ENCODE peak calls at places on chromosomes 3 and 15, in seven cellular contexts. K, W, M, B, H, P and I are unnamed samples.

GRCh38 chr3:30131171-30131570 is 475.2 kb upstream of the TGFBR2 start:
- DNase-seq in M (no peak), B (no peak), P (no peak), H (no peak), K (no peak), W (no peak), I (no peak)

GRCh38 chr3:171874879-171875278 is 31.7 kb downstream of the TMEM212 start:
- DNase-seq in K (no peak), P (no peak), W (no peak), M (no peak), H (no peak), B (no peak), I (no peak)

GRCh38 chr3:152656207-152657001 is 178.5 kb upstream of the P2RY1 start:
- DNase-seq in M (no peak), B (no peak), K (no peak), W (no peak), P (peak), H (no peak), I (peak)

GRCh38 chr3:72960812-72961518 is 35.6 kb upstream of the PPP4R2 start:
- DNase-seq in B (no peak), W (no peak), M (peak), K (no peak), H (no peak), P (no peak), I (no peak)

GRCh38 chr15:37107071-37107753 is 6.9 kb upstream of the MEIS2 start:
- DNase-seq in P (peak), K (no peak), W (no peak), M (no peak), B (no peak), H (no peak), I (no peak)

GRCh38 chr3:69370945-69371301 is 15.0 kb downstream of the FRMD4B start:
- DNase-seq in P (no peak), H (no peak), W (no peak), B (no peak), M (no peak), K (no peak), I (no peak)

GRCh38 chr3:18645603-18646002 is 220.5 kb upstream of the SATB1 start:
- DNase-seq in W (no peak), H (no peak), B (no peak), K (no peak), P (no peak), M (no peak), I (no peak)

GRCh38 chr15:101781927-101782326 is 21.4 kb upstream of the OR4F6 start:
- DNase-seq in M (no peak), H (no peak), K (no peak), W (no peak), B (peak), P (no peak), I (peak)

GRCh38 chr3:106119691-106120090 is 250.9 kb upstream of the CBLB start:
- DNase-seq in K (no peak), M (no peak), P (no peak), B (no peak), H (no peak), W (no peak), I (no peak)

GRCh38 chr15:29933043-29933442 is 110.8 kb upstream of the TJP1 start:
- DNase-seq in W (no peak), B (no peak), P (no peak), H (no peak), K (no peak), M (no peak), I (no peak)

GRCh38 chr3:49718419-49719213 is 868 bp downstream of the AMIGO3 start:
- DNase-seq in B (no peak), W (peak), H (no peak), P (no peak), M (no peak), K (no peak), I (no peak)

GRCh38 chr3:76122007-76122406 is 336.7 kb upstream of the ZNF717 start:
- DNase-seq in W (no peak), M (no peak), H (no peak), P (no peak), B (no peak), K (no peak), I (no peak)

GRCh38 chr3:196122021-196122687 is 40.3 kb upstream of the TFRC start:
- DNase-seq in W (no peak), H (no peak), M (peak), P (no peak), B (peak), K (no peak), I (no peak)

GRCh38 chr3:136949708-136950107 is 8.1 kb upstream of the IL20RB start:
- DNase-seq in P (no peak), H (no peak), B (no peak), W (no peak), K (no peak), M (no peak), I (no peak)

GRCh38 chr3:212432-212831 is 15.9 kb downstream of the CHL1 start:
- DNase-seq in W (no peak), P (no peak), K (no peak), M (no peak), H (peak), B (no peak), I (no peak)
- TF ChIP-seq JUND in W (no peak), P (no peak), K (no peak), M (no peak), H (no peak), B (no peak), I (no peak)

DNA sequence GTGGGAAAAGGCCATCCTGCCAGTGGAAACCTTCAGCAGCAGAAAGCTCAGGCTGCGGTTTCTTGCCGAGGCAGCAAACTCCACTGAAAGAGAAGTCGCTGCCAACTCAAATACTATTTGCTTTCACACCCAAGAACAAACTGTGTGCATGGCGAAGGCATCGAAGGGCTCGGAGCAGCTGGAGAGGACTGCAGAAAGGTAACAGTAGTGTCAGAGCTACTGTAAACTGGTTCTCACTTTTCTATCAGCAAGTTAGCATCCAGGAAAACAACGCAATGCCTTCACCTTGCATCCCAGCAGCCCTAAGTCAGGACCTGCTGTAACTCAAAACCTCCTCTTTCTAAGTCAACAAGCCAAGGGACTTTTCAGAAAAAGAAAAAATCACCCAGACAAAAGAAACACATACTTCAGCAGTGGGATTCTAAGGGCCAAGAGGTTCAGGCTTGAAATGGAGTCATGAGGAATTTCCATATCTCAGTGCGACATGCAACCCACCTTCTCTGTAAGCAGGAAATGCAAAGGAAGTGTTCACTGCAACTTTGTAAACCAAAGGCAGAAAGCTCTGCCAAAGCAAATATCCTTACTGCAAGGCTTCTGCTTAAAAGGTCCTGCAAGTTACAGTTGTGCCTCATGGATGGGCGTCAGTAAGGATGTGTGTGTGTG is 193.5 kb downstream of the FOXP1 start:
- DNase-seq in M (peak), P (no peak), K (no peak), H (no peak), B (no peak), W (no peak), I (peak)
- TF ChIP-seq JUND in M (no peak), P (no peak), K (no peak), H (no peak), B (no peak), W (no peak), I (no peak)

GRCh38 chr3:187943677-187944390 is 198.6 kb upstream of the BCL6 start:
- DNase-seq in B (no peak), W (no peak), P (no peak), M (peak), K (no peak), H (no peak), I (no peak)
- TF ChIP-seq JUND in B (no peak), W (no peak), P (no peak), M (no peak), K (no peak), H (no peak), I (no peak)

DNA sequence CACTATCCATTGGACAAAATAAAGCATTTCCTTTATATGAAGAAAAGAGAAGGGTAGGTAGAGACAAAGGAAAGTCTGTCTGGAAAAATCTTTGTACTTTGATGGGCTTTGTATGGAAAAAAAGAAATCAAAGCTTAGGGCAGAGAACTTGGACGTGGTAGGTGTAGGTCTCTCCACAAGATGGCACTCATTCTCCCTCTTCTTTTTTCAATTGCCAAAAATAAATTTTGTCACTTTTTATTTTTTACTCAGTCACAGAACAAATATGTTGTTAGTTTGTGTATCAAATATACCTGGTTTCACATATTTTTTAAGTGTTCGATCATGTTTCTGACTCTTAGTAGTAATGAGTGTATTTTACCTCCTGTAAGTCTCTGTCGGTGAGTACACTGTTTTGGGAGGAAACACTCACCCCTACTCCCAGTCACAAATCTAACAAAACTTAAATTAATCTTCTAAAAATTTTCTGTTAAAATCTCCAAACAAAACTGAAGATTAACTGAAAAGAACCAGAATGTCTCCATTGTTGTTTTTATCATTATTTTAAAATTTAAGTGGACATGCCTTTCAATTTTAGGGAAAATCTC is 415.8 kb upstream of the GOLIM4 start:
- DNase-seq in H (no peak), W (no peak), B (no peak), P (peak), M (no peak), K (no peak), I (no peak)
- TF ChIP-seq JUND in H (no peak), W (no peak), B (no peak), P (no peak), M (no peak), K (no peak), I (no peak)

DNA sequence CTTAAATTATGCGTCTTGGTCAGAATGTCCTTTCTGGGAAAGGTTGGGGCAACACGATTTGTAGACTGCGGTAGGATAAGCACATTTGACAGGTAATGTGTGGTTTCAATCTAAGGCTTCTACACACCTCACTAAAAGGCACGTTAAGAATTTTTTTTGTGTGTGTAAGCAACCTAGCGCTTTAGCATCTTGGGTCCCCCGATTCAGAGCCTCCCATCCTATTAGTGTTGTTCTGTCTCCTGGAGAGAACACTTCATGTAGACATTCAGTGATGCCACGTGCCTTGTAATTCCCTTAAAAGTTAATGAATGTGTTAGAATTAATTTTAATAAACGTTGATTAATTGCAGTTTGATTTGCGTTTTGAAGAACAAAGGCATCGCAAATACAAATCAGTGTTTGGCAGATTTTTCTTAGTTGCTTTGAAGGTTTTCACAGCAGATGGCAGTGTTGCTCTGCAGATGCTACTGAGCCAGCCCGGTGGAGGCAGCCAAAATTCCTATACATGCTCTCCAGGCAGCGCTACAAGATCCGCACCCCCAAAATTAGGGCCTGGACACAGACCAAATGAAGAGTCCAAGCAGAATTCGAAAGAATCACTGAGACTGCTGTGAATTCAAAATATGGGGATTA is 63.5 kb downstream of the OTOL1 start:
- DNase-seq in P (peak), H (no peak), B (peak), K (peak), W (peak), M (peak), I (peak)
- TF ChIP-seq JUND in P (no peak), H (no peak), B (no peak), K (no peak), W (no peak), M (no peak), I (no peak)